ENCODE peak calls at places on chromosomes 2 and 18, in nine cellular contexts. S is astrocyte of the spinal cord; X is GM12892; E is stimulated activated CD8-positive, alpha-beta memory T cell treated with anti-CD3 and anti-CD28 coated beads, Interleukin-7, amount 100 ng/mL, for 48 hours; D is mucosa of gallbladder; P is posterior vena cava; B is activated T-cell treated with anti-CD3 and anti-CD28 coated beads for 1 hour; V is SIG-M5; C is right cardiac atrium. F is an unnamed sample.

GRCh38 chr2:105361132-105361889 is 24.0 kb downstream of the C2orf49 start:
- DNase-seq in B (no peak), X (no peak), D (no peak), S (no peak), P (no peak), V (no peak), C (no peak), E (no peak), F (no peak)

GRCh38 chr2:7012141-7012809 is 95.1 kb downstream of the RNF144A start:
- DNase-seq in P (no peak), V (no peak), D (no peak), B (no peak), E (no peak), S (peak), C (peak), X (no peak), F (peak)

GRCh38 chr2:47503481-47504070 is 100.6 kb downstream of the MSH2 start:
- DNase-seq in B (no peak), D (no peak), P (peak), S (no peak), E (no peak), C (no peak), X (no peak), V (no peak), F (no peak)

GRCh38 chr18:45829896-45830295 is 4.4 kb downstream of the SIGLEC15 start:
- DNase-seq in X (no peak), B (no peak), P (no peak), C (no peak), S (no peak), D (no peak), V (no peak), E (no peak), F (no peak)

GRCh38 chr2:109527846-109528705 is 85.7 kb downstream of the SEPTIN10 start:
- DNase-seq in D (no peak), P (peak), E (no peak), V (no peak), B (no peak), S (no peak), C (peak), X (no peak), F (no peak)

GRCh38 chr18:323253-323622 is 55.4 kb upstream of the THOC1 start:
- DNase-seq in V (no peak), C (no peak), X (no peak), E (no peak), S (peak), P (no peak), D (no peak), B (no peak), F (peak)

GRCh38 chr2:16615246-16615645 is 50.4 kb downstream of the CYRIA start:
- DNase-seq in E (no peak), D (no peak), C (no peak), S (no peak), V (no peak), X (no peak), P (no peak), B (no peak), F (no peak)

GRCh38 chr2:97748397-97748796 is 35.0 kb downstream of the ZAP70 start:
- DNase-seq in E (peak), S (no peak), D (no peak), C (no peak), P (peak), V (no peak), B (peak), X (no peak), F (peak)

GRCh38 chr2:193806088-193806774 is 1611.5 kb upstream of the TMEFF2 start:
- DNase-seq in B (no peak), C (no peak), D (no peak), E (no peak), V (no peak), S (peak), X (no peak), P (no peak), F (no peak)

GRCh38 chr2:187358531-187358930 is 89.5 kb downstream of the CALCRL start:
- DNase-seq in S (no peak), B (no peak), X (no peak), E (no peak), V (no peak), C (no peak), D (no peak), P (no peak), F (no peak)

GRCh38 chr2:205148756-205149155 is 533.5 kb upstream of the NRP2 start:
- DNase-seq in X (no peak), D (no peak), E (no peak), B (no peak), V (no peak), S (no peak), C (no peak), P (no peak), F (no peak)

GRCh38 chr2:55862269-55862668 is 61.3 kb downstream of the EFEMP1 start:
- DNase-seq in V (no peak), D (no peak), E (no peak), C (peak), X (no peak), P (no peak), S (peak), B (no peak), F (peak)

GRCh38 chr2:113240915-113241911 is 37.5 kb downstream of the PAX8 start:
- DNase-seq in P (peak), X (no peak), V (peak), E (peak), D (peak), B (no peak), S (peak), C (peak), F (peak)

GRCh38 chr2:137383391-137383790 is 580.9 kb upstream of the HNMT start:
- DNase-seq in C (no peak), X (no peak), E (no peak), V (no peak), D (no peak), P (no peak), B (no peak), S (no peak), F (peak)

GRCh38 chr2:178163395-178163794 is 30.9 kb upstream of the OSBPL6 start:
- DNase-seq in X (no peak), B (no peak), D (no peak), C (no peak), S (no peak), E (no peak), P (no peak), V (no peak), F (no peak)

GRCh38 chr2:179410552-179411356 is 146.1 kb upstream of the SESTD1 start:
- DNase-seq in S (peak), V (peak), E (no peak), B (no peak), D (peak), P (no peak), C (peak), X (peak), F (peak)

GRCh38 chr2:151241224-151241623 is 20.4 kb downstream of the RBM43 start:
- DNase-seq in E (no peak), P (no peak), B (no peak), D (no peak), V (no peak), X (no peak), C (no peak), S (no peak), F (no peak)

GRCh38 chr2:218401834-218402370 is 2.2 kb downstream of the CTDSP1 start:
- DNase-seq in P (no peak), D (no peak), X (no peak), B (no peak), V (no peak), E (no peak), S (no peak), C (peak), F (peak)

GRCh38 chr2:32802877-32803276 is 143.9 kb upstream of the LTBP1 start:
- DNase-seq in B (no peak), C (no peak), E (no peak), D (no peak), V (no peak), X (no peak), S (no peak), P (no peak), F (no peak)

GRCh38 chr18:49685231-49685942 is 123.5 kb downstream of the LIPG start:
- DNase-seq in S (no peak), B (no peak), V (no peak), E (no peak), P (no peak), C (no peak), X (no peak), D (peak), F (no peak)

GRCh38 chr18:76055025-76055424 is 440.0 kb downstream of the ZNF516 start:
- DNase-seq in S (no peak), D (no peak), V (no peak), X (no peak), P (no peak), E (no peak), C (no peak), B (no peak), F (no peak)

GRCh38 chr2:238252766-238253630 is 13.2 kb upstream of the HES6 start:
- DNase-seq in E (no peak), P (peak), B (no peak), D (no peak), C (no peak), V (no peak), S (no peak), X (no peak), F (no peak)

GRCh38 chr2:220555961-220556360 is 928.5 kb downstream of the SLC4A3 start:
- DNase-seq in B (no peak), C (no peak), X (no peak), D (no peak), E (no peak), S (no peak), P (no peak), V (no peak), F (no peak)

GRCh38 chr18:13269599-13270011 is 51.0 kb downstream of the LDLRAD4 start:
- DNase-seq in P (peak), S (no peak), D (peak), V (no peak), X (no peak), B (no peak), C (peak), E (no peak), F (no peak)

GRCh38 chr2:100196786-100197494 is 54.5 kb upstream of the AFF3 start:
- DNase-seq in B (no peak), S (peak), D (no peak), V (no peak), P (no peak), X (no peak), E (no peak), C (no peak), F (no peak)

GRCh38 chr2:105919826-105920225 is 175.1 kb downstream of the NCK2 start:
- DNase-seq in D (no peak), C (no peak), V (no peak), X (no peak), E (no peak), P (no peak), S (peak), B (peak), F (peak)

GRCh38 chr18:70308555-70309294 is 19.9 kb downstream of the SOCS6 start:
- DNase-seq in D (no peak), C (no peak), P (no peak), X (no peak), V (no peak), S (no peak), B (no peak), E (no peak), F (no peak)

GRCh38 chr2:107776333-107776732 is 50.4 kb upstream of the RGPD4 start:
- DNase-seq in S (no peak), P (no peak), C (no peak), V (no peak), X (no peak), E (no peak), D (no peak), B (no peak), F (no peak)

GRCh38 chr2:10149684-10150083 is 27.1 kb downstream of the RRM2 start:
- DNase-seq in V (no peak), B (no peak), E (no peak), P (no peak), C (no peak), D (no peak), S (no peak), X (no peak), F (no peak)

GRCh38 chr2:235958631-235959395 is 209.4 kb downstream of the GBX2 start:
- DNase-seq in C (no peak), B (no peak), D (no peak), X (no peak), S (peak), P (no peak), E (no peak), V (no peak), F (no peak)

GRCh38 chr18:46899274-46899948 is 17.9 kb downstream of the PIAS2 start:
- DNase-seq in V (no peak), X (peak), B (no peak), C (no peak), D (no peak), E (no peak), P (no peak), S (peak), F (no peak)

GRCh38 chr2:54909006-54909405 is 141.2 kb downstream of the RTN4 start:
- DNase-seq in X (no peak), S (no peak), B (no peak), P (no peak), V (no peak), D (no peak), C (no peak), E (no peak), F (no peak)

GRCh38 chr18:8791171-8791651 is 85.9 kb downstream of the MTCL1 start:
- DNase-seq in S (no peak), C (no peak), P (no peak), B (no peak), D (no peak), E (no peak), X (no peak), V (no peak), F (no peak)

GRCh38 chr2:133304344-133304743 is 263.9 kb downstream of the NCKAP5 start:
- DNase-seq in V (no peak), B (no peak), D (no peak), E (no peak), S (no peak), X (no peak), P (no peak), C (no peak), F (no peak)

GRCh38 chr2:128306081-128306930 is 12.4 kb downstream of the HS6ST1 start:
- DNase-seq in V (no peak), P (peak), B (no peak), E (no peak), D (peak), C (peak), X (no peak), S (peak), F (peak)